ENCODE peak calls at places on chromosomes 16 and 17, in four cellular contexts. One of them, this sample, is unnamed. For H3K27me3 and H3K36me3, the result is how much of the 10 kb centered on the place peaks cover.

GRCh38 chr17:12620200-12620720 is 45.4 kb upstream of the MYOCD start:
- DNase-seq in fibroblast of lung: peak
- DNase-seq in CD8-positive, alpha-beta T cell: no peak
- DNase-seq in BE2C: no peak
- DNase-seq in this sample: peak

GRCh38 chr17:28357061-28357900 is at the start of gene POLDIP2:
- DNase-seq in fibroblast of lung: peak
- DNase-seq in CD8-positive, alpha-beta T cell: peak
- DNase-seq in BE2C: peak
- DNase-seq in this sample: peak

GRCh38 chr16:56603589-56603988 is 4.8 kb upstream of the MT2A start:
- DNase-seq in fibroblast of lung: peak
- DNase-seq in CD8-positive, alpha-beta T cell: no peak
- DNase-seq in BE2C: peak
- DNase-seq in this sample: peak

GRCh38 chr16:75494696-75495601 is at the start of gene CHST6:
- DNase-seq in fibroblast of lung: peak
- DNase-seq in CD8-positive, alpha-beta T cell: no peak
- DNase-seq in BE2C: no peak
- DNase-seq in this sample: peak

GRCh38 chr17:3973498-3974137 is 9.4 kb upstream of the ATP2A3 start:
- DNase-seq in fibroblast of lung: no peak
- DNase-seq in CD8-positive, alpha-beta T cell: no peak
- DNase-seq in BE2C: no peak
- DNase-seq in this sample: peak

GRCh38 chr16:8370374-8371015 is 219.8 kb downstream of the TMEM114 start:
- DNase-seq in fibroblast of lung: peak
- DNase-seq in CD8-positive, alpha-beta T cell: no peak
- DNase-seq in BE2C: no peak
- DNase-seq in this sample: no peak

GRCh38 chr17:7885357-7886226 is 3.0 kb upstream of the CHD3 start:
- DNase-seq in fibroblast of lung: peak
- DNase-seq in CD8-positive, alpha-beta T cell: peak
- DNase-seq in BE2C: peak
- DNase-seq in this sample: peak

GRCh38 chr17:7136266-7136877 is 21.8 kb upstream of the ASGR2 start:
- DNase-seq in fibroblast of lung: peak
- DNase-seq in CD8-positive, alpha-beta T cell: peak
- DNase-seq in BE2C: peak
- DNase-seq in this sample: peak

GRCh38 chr17:4420692-4421131 is 13.0 kb upstream of the SPNS3 start:
- DNase-seq in fibroblast of lung: peak
- DNase-seq in CD8-positive, alpha-beta T cell: peak
- DNase-seq in BE2C: peak
- DNase-seq in this sample: peak

GRCh38 chr17:27460196-27460725 is 4.0 kb downstream of the KSR1 start:
- DNase-seq in fibroblast of lung: no peak
- DNase-seq in CD8-positive, alpha-beta T cell: no peak
- DNase-seq in BE2C: no peak
- DNase-seq in this sample: no peak

GRCh38 chr17:79398441-79398840 is 212.4 kb downstream of the RBFOX3 start:
- DNase-seq in fibroblast of lung: no peak
- DNase-seq in CD8-positive, alpha-beta T cell: no peak
- DNase-seq in BE2C: no peak
- DNase-seq in this sample: no peak

GRCh38 chr16:25066747-25067631 is 44.6 kb upstream of the LCMT1 start:
- DNase-seq in fibroblast of lung: peak
- DNase-seq in CD8-positive, alpha-beta T cell: peak
- DNase-seq in BE2C: peak
- DNase-seq in this sample: peak

GRCh38 chr17:77593081-77593480 is 365.4 kb upstream of the TNRC6C start:
- DNase-seq in fibroblast of lung: no peak
- DNase-seq in CD8-positive, alpha-beta T cell: no peak
- DNase-seq in BE2C: no peak
- DNase-seq in this sample: peak

GRCh38 chr17:73257516-73257915 is 4.2 kb downstream of the CPSF4L start:
- DNase-seq in fibroblast of lung: peak
- DNase-seq in CD8-positive, alpha-beta T cell: no peak
- DNase-seq in BE2C: no peak
- DNase-seq in this sample: peak

GRCh38 chr17:74852237-74853047 is 7.2 kb downstream of the GRIN2C start:
- DNase-seq in fibroblast of lung: peak
- DNase-seq in CD8-positive, alpha-beta T cell: peak
- DNase-seq in BE2C: no peak
- DNase-seq in this sample: peak

GRCh38 chr16:2948807-2949704 is 15.0 kb upstream of the KREMEN2 start:
- DNase-seq in fibroblast of lung: no peak
- DNase-seq in CD8-positive, alpha-beta T cell: no peak
- DNase-seq in BE2C: no peak
- DNase-seq in this sample: peak

GRCh38 chr16:2478273-2478672 is 3.3 kb downstream of the TBC1D24 start:
- DNase-seq in fibroblast of lung: no peak
- DNase-seq in CD8-positive, alpha-beta T cell: no peak
- DNase-seq in BE2C: no peak
- DNase-seq in this sample: no peak

GRCh38 chr17:36857698-36858097 is 79.6 kb upstream of the LHX1 start:
- DNase-seq in fibroblast of lung: no peak
- DNase-seq in CD8-positive, alpha-beta T cell: no peak
- DNase-seq in BE2C: no peak
- DNase-seq in this sample: no peak

DNA sequence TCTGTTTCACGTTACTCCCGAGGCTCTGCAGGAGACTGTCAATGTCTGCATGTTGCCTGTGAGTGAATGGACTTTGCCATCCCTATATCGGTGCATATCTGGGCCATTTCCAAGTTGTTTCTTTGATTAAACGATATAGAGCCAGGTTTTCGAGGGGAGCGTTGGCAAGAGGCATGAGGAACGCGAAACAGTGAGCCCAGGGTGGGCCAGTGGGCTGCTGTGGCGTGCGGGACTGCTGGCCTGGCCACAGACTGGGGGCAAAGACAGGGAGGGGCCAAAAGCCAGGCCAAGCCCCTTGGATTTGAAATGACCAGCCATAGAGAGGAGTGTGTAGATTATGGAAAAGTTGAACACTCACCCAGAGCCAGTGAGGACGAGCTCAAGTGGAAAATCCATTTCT is 3.5 kb downstream of the CRHR1 start:
- DNase-seq in fibroblast of lung: no peak
- DNase-seq in CD8-positive, alpha-beta T cell: no peak
- DNase-seq in BE2C: no peak
- DNase-seq in this sample: no peak
- H3K27me3 ChIP-seq in fibroblast of lung: under half
- H3K27me3 ChIP-seq in CD8-positive, alpha-beta T cell: under half
- H3K27me3 ChIP-seq in BE2C: half or more
- H3K27me3 ChIP-seq in this sample: under half

GRCh38 chr16:11394593-11394960 is 49.3 kb downstream of the RMI2 start:
- DNase-seq in fibroblast of lung: no peak
- DNase-seq in CD8-positive, alpha-beta T cell: no peak
- DNase-seq in BE2C: no peak
- DNase-seq in this sample: no peak
- H3K36me3 ChIP-seq in fibroblast of lung: under half
- H3K36me3 ChIP-seq in CD8-positive, alpha-beta T cell: under half
- H3K36me3 ChIP-seq in BE2C: under half
- H3K36me3 ChIP-seq in this sample: under half

DNA sequence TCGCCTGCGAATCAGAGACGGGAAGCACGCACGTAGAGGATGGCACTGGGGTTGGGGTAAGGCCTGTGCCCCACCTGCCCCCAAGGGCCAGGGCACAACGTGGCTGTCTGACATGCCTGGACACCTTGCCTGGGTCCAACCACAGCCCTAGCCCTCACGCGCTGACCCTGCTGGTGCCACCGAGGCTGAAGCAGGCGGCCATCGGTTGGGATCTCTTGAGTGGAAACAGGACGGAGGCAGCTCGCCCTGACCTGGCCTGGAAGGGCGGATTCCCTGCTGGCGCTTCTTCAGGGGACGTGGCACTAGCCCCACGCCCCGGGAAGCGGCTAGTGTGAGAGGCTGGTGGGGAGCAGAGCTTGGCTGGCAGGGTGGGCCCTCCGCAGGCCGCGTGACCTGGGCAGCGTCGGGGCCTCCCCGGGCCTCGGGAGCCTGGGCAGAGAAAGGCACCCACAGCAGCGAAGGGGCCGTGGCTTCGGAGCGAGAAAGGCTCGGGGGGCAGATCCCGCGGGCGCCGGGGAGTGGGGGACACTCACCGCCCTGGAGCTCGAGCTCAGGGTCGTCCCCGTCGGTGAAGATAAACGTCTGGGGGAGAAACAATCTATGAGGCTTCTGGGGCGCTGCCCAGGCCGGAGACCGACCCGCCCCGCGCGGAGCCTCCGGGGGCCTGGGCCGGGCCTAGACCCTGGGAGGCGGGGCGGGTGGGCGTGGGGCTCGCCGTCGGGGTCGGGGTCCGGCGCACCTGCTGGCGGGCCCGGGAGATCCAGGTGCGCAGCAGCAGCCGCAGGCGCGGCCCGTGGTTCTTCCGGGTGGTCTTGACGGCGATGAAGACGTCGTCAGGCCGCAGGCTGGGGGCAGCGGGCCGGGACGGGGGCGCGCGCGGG is 610 bp downstream of the RFNG start:
- DNase-seq in fibroblast of lung: no peak
- DNase-seq in CD8-positive, alpha-beta T cell: no peak
- DNase-seq in BE2C: no peak
- DNase-seq in this sample: peak
- H3K4me3 ChIP-seq in fibroblast of lung: peak
- H3K4me3 ChIP-seq in CD8-positive, alpha-beta T cell: peak
- H3K4me3 ChIP-seq in BE2C: peak
- H3K4me3 ChIP-seq in this sample: peak

GRCh38 chr17:76382803-76383644 is 1.4 kb upstream of the SPHK1 start:
- DNase-seq in fibroblast of lung: peak
- DNase-seq in CD8-positive, alpha-beta T cell: peak
- DNase-seq in BE2C: peak
- DNase-seq in this sample: peak

GRCh38 chr17:76383645-76384221 is 676 bp upstream of the SPHK1 start:
- DNase-seq in fibroblast of lung: peak
- DNase-seq in CD8-positive, alpha-beta T cell: peak
- DNase-seq in BE2C: peak
- DNase-seq in this sample: peak

GRCh38 chr17:76384222-76384986 is at the start of gene SPHK1:
- DNase-seq in fibroblast of lung: peak
- DNase-seq in CD8-positive, alpha-beta T cell: peak
- DNase-seq in BE2C: peak
- DNase-seq in this sample: peak

GRCh38 chr17:76381633-76382304 is 2.6 kb upstream of the SPHK1 start:
- DNase-seq in fibroblast of lung: peak
- DNase-seq in CD8-positive, alpha-beta T cell: no peak
- DNase-seq in BE2C: no peak
- DNase-seq in this sample: peak

GRCh38 chr17:76382305-76382802 is 2.1 kb upstream of the SPHK1 start:
- DNase-seq in fibroblast of lung: peak
- DNase-seq in CD8-positive, alpha-beta T cell: no peak
- DNase-seq in BE2C: no peak
- DNase-seq in this sample: peak
- H3K27me3 ChIP-seq in fibroblast of lung: under half
- H3K27me3 ChIP-seq in CD8-positive, alpha-beta T cell: under half
- H3K27me3 ChIP-seq in BE2C: under half
- H3K27me3 ChIP-seq in this sample: under half

GRCh38 chr16:85799497-85800320 is at the start of the genes COX4I1 and EMC8:
- DNase-seq in fibroblast of lung: peak
- DNase-seq in CD8-positive, alpha-beta T cell: peak
- DNase-seq in BE2C: peak
- DNase-seq in this sample: peak
- H3K36me3 ChIP-seq in fibroblast of lung: under half
- H3K36me3 ChIP-seq in CD8-positive, alpha-beta T cell: under half
- H3K36me3 ChIP-seq in BE2C: half or more
- H3K36me3 ChIP-seq in this sample: under half

GRCh38 chr16:47492428-47493357 is 31.6 kb downstream of the PHKB start:
- DNase-seq in fibroblast of lung: no peak
- DNase-seq in CD8-positive, alpha-beta T cell: no peak
- DNase-seq in BE2C: peak
- DNase-seq in this sample: peak
- H3K4me3 ChIP-seq in fibroblast of lung: no peak
- H3K4me3 ChIP-seq in CD8-positive, alpha-beta T cell: no peak
- H3K4me3 ChIP-seq in BE2C: no peak
- H3K4me3 ChIP-seq in this sample: no peak

GRCh38 chr17:61464121-61464905 is 12.1 kb downstream of the TBX4 start:
- DNase-seq in fibroblast of lung: no peak
- DNase-seq in CD8-positive, alpha-beta T cell: no peak
- DNase-seq in BE2C: no peak
- DNase-seq in this sample: no peak
- H3K27me3 ChIP-seq in fibroblast of lung: under half
- H3K27me3 ChIP-seq in CD8-positive, alpha-beta T cell: under half
- H3K27me3 ChIP-seq in BE2C: under half
- H3K27me3 ChIP-seq in this sample: half or more

This sample was measured in H7.